ENCODE peak calls at places on chromosomes 16 and 17, in ten cellular contexts. C is neuronal stem cell, N is mesenchymal stem cell, V is fibroblast of mammary gland, Y is tibial artery, G is tibial nerve, X is cardiac muscle cell, M is aorta, L is Caco-2, U is A549. F is an unnamed sample.

GRCh38 chr16:4624827-4625616 is 396 bp downstream of the MGRN1 start:
- DNase-seq in U (no peak), Y (peak; percentile 81), M (peak; percentile 86), C (peak; percentile 82), X (peak; percentile 68), N (peak; percentile 88), L (peak; percentile 79), V (peak; percentile 62), G (peak; percentile 53), F (peak; percentile 91)

GRCh38 chr17:39738568-39738901 is 797 bp downstream of the GRB7 start:
- DNase-seq in V (no peak), G (no peak), Y (no peak), L (peak; percentile 70), N (no peak), X (no peak), U (peak; percentile 92), C (no peak), M (no peak), F (peak; percentile 88)

GRCh38 chr17:50452627-50453300 is 15.9 kb downstream of the CHAD start:
- DNase-seq in Y (no peak), V (no peak), L (no peak), C (no peak), X (no peak), U (no peak), N (peak; percentile 22), G (no peak), M (no peak), F (no peak)

GRCh38 chr17:61064087-61064951 is 335.3 kb upstream of the TBX2 start:
- DNase-seq in U (no peak), Y (no peak), M (no peak), V (no peak), L (no peak), X (no peak), N (peak; percentile 47), G (no peak), C (no peak), F (no peak)

GRCh38 chr16:12436201-12436657 is 367.5 kb downstream of the CPPED1 start:
- DNase-seq in N (no peak), L (no peak), Y (no peak), G (no peak), C (peak; percentile 12), U (no peak), V (no peak), X (no peak), M (no peak), F (peak; percentile 85)

GRCh38 chr17:4453821-4454591 is 20.3 kb downstream of the SPNS3 start:
- DNase-seq in L (peak; percentile 58), X (no peak), V (no peak), C (no peak), Y (no peak), M (no peak), G (no peak), N (no peak), U (no peak), F (no peak)

GRCh38 chr16:55330726-55331647 is 7.0 kb downstream of the IRX6 start:
- DNase-seq in L (no peak), C (no peak), X (no peak), U (no peak), V (no peak), M (no peak), G (no peak), N (no peak), Y (no peak), F (peak; percentile 64)

GRCh38 chr16:80591071-80591935 is 50.5 kb downstream of the DYNLRB2 start:
- DNase-seq in L (no peak), Y (no peak), M (no peak), C (no peak), V (no peak), U (no peak), X (no peak), G (no peak), N (no peak), F (no peak)

GRCh38 chr16:3171855-3172593 is 16.0 kb upstream of the OR1F1 start:
- DNase-seq in X (no peak), Y (no peak), G (no peak), L (no peak), M (no peak), U (peak; percentile 82), V (peak; percentile 80), C (no peak), N (peak; percentile 45), F (peak; percentile 79)

GRCh38 chr16:282491-282890 is 473 bp upstream of the PDIA2 start:
- DNase-seq in M (no peak), N (no peak), C (no peak), G (no peak), X (no peak), V (no peak), U (no peak), L (no peak), Y (no peak), F (no peak)

GRCh38 chr16:285146-286055 is 2.4 kb downstream of the PDIA2 start:
- DNase-seq in N (no peak), X (no peak), V (no peak), M (no peak), G (no peak), L (no peak), U (no peak), Y (no peak), C (no peak), F (no peak)

GRCh38 chr16:282944-283744 is at the start of gene PDIA2:
- DNase-seq in U (no peak), V (no peak), N (no peak), C (no peak), L (no peak), M (no peak), X (no peak), Y (no peak), G (no peak), F (no peak)

GRCh38 chr16:286491-287297 is 3.7 kb downstream of the PDIA2 start:
- DNase-seq in G (no peak), V (no peak), Y (no peak), X (no peak), C (no peak), U (no peak), N (no peak), M (no peak), L (no peak), F (no peak)

GRCh38 chr16:284204-285120 is 1.5 kb downstream of the PDIA2 start:
- DNase-seq in Y (no peak), N (no peak), L (no peak), G (no peak), M (no peak), U (no peak), C (no peak), X (no peak), V (no peak), F (no peak)
- H3K4me3 ChIP-seq in Y (no peak overlapping the region), N (no peak overlapping the region), L (no peak overlapping the region), G (no peak overlapping the region), M (no peak overlapping the region), U (no peak overlapping the region), C (no peak overlapping the region), X (no peak overlapping the region), V (no peak overlapping the region), F (no peak overlapping the region)

DNA sequence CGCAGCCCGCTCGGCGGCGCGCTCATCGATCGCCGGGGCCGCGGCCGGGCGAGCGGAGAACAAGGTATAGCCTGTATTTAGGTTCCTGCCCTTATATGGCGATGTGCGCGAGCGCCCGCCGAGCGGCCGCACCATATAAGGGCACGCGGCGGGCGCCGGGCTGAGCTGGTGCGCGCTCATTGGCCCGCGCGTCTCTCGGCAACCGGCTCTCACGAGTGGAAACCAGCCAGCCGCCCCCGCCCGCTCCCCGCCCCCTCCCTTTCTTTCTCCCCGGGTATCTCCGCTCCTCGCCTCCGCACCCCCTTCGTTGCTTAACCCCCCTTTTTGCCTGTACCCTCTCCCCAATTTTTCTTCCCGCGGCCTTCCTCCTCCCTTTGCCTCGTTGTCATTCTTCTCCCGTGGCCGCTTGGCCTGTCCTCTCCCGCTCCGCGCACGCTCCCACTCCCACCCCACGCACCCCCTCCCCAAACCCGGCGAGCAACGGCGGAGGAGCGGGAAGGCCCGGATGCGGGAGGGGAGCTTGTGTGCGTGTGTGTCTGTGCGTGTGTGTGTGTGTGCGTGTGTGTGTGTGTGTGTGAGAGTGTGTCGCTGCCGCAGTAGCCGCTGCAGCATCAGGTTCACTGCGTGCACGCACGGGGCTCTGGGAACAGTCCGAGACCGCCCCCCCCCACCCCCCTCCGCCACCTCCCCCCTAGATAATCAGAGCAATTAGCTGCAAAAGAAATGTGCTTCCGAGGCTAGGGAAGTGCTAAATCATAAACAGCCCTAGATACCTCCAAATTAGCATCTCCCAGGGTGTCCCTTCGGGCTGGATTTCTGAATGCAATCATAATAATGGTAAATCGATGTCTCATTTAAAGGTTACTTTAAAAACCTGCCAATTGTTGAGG is 13.5 kb upstream of the CBX8 start:
- DNase-seq in M (peak; percentile 77), N (peak; percentile 77), U (peak; percentile 92), L (peak; percentile 91), X (peak; percentile 85), Y (no peak), V (peak; percentile 65), C (no peak), G (no peak), F (peak; percentile 98)
- H3K4me3 ChIP-seq in M (no peak overlapping the region), N (no peak overlapping the region), U (peak overlapping the region; percentile 51), L (peak overlapping the region; percentile 63), X (peak overlapping the region; percentile 41), Y (peak overlapping the region; percentile 11), V (peak overlapping the region; percentile 6), C (peak overlapping the region; percentile 54), G (no peak overlapping the region), F (peak overlapping the region; percentile 26)

GRCh38 chr17:19262650-19263620 is 25.8 kb downstream of the EPN2 start:
- DNase-seq in L (peak; percentile 30), N (peak; percentile 89), U (no peak), X (peak; percentile 49), Y (no peak), C (no peak), V (peak; percentile 73), G (no peak), M (no peak), F (no peak)

GRCh38 chr17:19255279-19255678 is 18.1 kb downstream of the EPN2 start:
- DNase-seq in M (no peak), N (no peak), V (no peak), U (no peak), C (no peak), X (no peak), G (no peak), L (no peak), Y (no peak), F (no peak)

GRCh38 chr17:19254651-19255050 is 17.5 kb downstream of the EPN2 start:
- DNase-seq in N (no peak), L (no peak), G (no peak), X (no peak), U (no peak), M (no peak), C (no peak), Y (no peak), V (no peak), F (no peak)

GRCh38 chr17:19260958-19261357 is 23.8 kb downstream of the EPN2 start:
- DNase-seq in U (no peak), C (no peak), V (no peak), G (no peak), N (no peak), L (no peak), Y (no peak), M (no peak), X (no peak), F (no peak)

GRCh38 chr17:19258371-19258770 is 21.2 kb downstream of the EPN2 start:
- DNase-seq in Y (no peak), U (no peak), C (no peak), L (no peak), V (no peak), M (no peak), N (no peak), G (no peak), X (no peak), F (no peak)
- H3K4me3 ChIP-seq in Y (no peak overlapping the region), U (no peak overlapping the region), C (no peak overlapping the region), L (no peak overlapping the region), V (no peak overlapping the region), M (no peak overlapping the region), N (no peak overlapping the region), G (no peak overlapping the region), X (no peak overlapping the region), F (no peak overlapping the region)

GRCh38 chr17:79977711-79978544 is 57.7 kb downstream of the TBC1D16 start:
- DNase-seq in Y (peak; percentile 57), M (no peak), N (no peak), X (no peak), V (no peak), G (no peak), L (no peak), U (no peak), C (no peak), F (no peak)
- H3K4me3 ChIP-seq in Y (no peak overlapping the region), M (no peak overlapping the region), N (no peak overlapping the region), X (no peak overlapping the region), V (no peak overlapping the region), G (no peak overlapping the region), L (no peak overlapping the region), U (no peak overlapping the region), C (no peak overlapping the region), F (no peak overlapping the region)

F was measured in H7.